ENCODE peak calls at places on chromosome 11, in five cellular contexts. N, Y, O, R and V are unnamed samples. For H3K4me1, the result is how much of the 10 kb centered on the place peaks cover.

GRCh38 chr11:114399903-114400221 is 449 bp downstream of the C11orf71 start:
- DNase-seq in N (no peak), Y (peak), O (no peak), R (no peak), V (peak)

GRCh38 chr11:8067567-8067928 is 13.5 kb upstream of the TUB start:
- DNase-seq in N (peak), Y (no peak), O (no peak), R (no peak), V (no peak)

GRCh38 chr11:6745465-6746015 is 26.2 kb downstream of the OR2AG2 start:
- DNase-seq in N (no peak), Y (peak), O (no peak), R (no peak), V (no peak)

GRCh38 chr11:62856333-62856910 is 17.0 kb upstream of the WDR74 start:
- DNase-seq in N (no peak), Y (no peak), O (no peak), R (no peak), V (no peak)

GRCh38 chr11:75035911-75036536 is 47.3 kb downstream of the NEU3 start:
- DNase-seq in N (no peak), Y (peak), O (no peak), R (no peak), V (no peak)

GRCh38 chr11:44604171-44604581 is 38.7 kb downstream of the CD82 start:
- DNase-seq in N (no peak), Y (no peak), O (no peak), R (no peak), V (no peak)

GRCh38 chr11:20276661-20277000 is 86.9 kb upstream of the HTATIP2 start:
- DNase-seq in N (no peak), Y (no peak), O (no peak), R (no peak), V (peak)

GRCh38 chr11:97993565-97993964 is 1027.2 kb upstream of the CNTN5 start:
- DNase-seq in N (no peak), Y (no peak), O (no peak), R (no peak), V (no peak)

GRCh38 chr11:114308689-114309089 is 12.5 kb downstream of the NNMT start:
- DNase-seq in N (no peak), Y (no peak), O (peak), R (no peak), V (no peak)

GRCh38 chr11:45108070-45109064 is 38.1 kb upstream of the PRDM11 start:
- DNase-seq in N (no peak), Y (peak), O (no peak), R (no peak), V (no peak)

GRCh38 chr11:63882555-63883242 is 34.3 kb downstream of the RCOR2 start:
- DNase-seq in N (peak), Y (no peak), O (no peak), R (peak), V (peak)

GRCh38 chr11:77215106-77215505 is 86.4 kb downstream of the GDPD4 start:
- DNase-seq in N (no peak), Y (no peak), O (no peak), R (no peak), V (no peak)

GRCh38 chr11:27281740-27282139 is 81.3 kb downstream of the CCDC34 start:
- DNase-seq in N (no peak), Y (no peak), O (no peak), R (no peak), V (no peak)

GRCh38 chr11:112715091-112715490 is 246.1 kb upstream of the NCAM1 start:
- DNase-seq in N (no peak), Y (no peak), O (no peak), R (no peak), V (no peak)

GRCh38 chr11:6443269-6444003 is 2.6 kb upstream of the HPX start:
- DNase-seq in N (peak), Y (peak), O (peak), R (peak), V (peak)

GRCh38 chr11:17121981-17122380 is 44.5 kb upstream of the RPS13 start:
- DNase-seq in N (no peak), Y (no peak), O (no peak), R (no peak), V (no peak)

GRCh38 chr11:17117262-17117661 is 39.8 kb upstream of the RPS13 start:
- DNase-seq in N (no peak), Y (no peak), O (no peak), R (no peak), V (no peak)

GRCh38 chr11:17116121-17116520 is 38.7 kb upstream of the RPS13 start:
- DNase-seq in N (no peak), Y (no peak), O (no peak), R (no peak), V (no peak)
- H3K4me1 ChIP-seq in N (under half), Y (under half), O (under half), R (under half), V (under half)

DNA sequence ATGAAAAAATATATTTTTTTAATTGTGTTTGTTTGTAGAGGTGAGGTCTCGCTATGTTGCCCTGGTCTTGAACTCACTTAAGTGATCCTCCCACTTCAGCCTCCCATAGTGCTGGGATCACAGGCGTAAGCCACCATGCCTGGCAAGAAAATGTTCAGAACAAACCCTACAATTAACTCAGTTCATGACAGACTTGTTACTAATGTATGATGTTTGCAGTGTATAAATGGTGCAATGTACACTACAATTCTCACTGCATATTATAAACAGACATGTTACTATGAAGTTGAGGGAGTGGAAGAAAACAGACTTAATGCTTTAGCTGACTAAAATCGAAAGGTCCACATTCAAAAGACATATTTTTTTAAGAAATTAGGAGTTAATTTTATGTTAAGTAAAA is 59.0 kb downstream of the SIK3 start:
- DNase-seq in N (no peak), Y (no peak), O (no peak), R (no peak), V (no peak)
- H3K4me1 ChIP-seq in N (half or more), Y (under half), O (under half), R (under half), V (under half)

DNA sequence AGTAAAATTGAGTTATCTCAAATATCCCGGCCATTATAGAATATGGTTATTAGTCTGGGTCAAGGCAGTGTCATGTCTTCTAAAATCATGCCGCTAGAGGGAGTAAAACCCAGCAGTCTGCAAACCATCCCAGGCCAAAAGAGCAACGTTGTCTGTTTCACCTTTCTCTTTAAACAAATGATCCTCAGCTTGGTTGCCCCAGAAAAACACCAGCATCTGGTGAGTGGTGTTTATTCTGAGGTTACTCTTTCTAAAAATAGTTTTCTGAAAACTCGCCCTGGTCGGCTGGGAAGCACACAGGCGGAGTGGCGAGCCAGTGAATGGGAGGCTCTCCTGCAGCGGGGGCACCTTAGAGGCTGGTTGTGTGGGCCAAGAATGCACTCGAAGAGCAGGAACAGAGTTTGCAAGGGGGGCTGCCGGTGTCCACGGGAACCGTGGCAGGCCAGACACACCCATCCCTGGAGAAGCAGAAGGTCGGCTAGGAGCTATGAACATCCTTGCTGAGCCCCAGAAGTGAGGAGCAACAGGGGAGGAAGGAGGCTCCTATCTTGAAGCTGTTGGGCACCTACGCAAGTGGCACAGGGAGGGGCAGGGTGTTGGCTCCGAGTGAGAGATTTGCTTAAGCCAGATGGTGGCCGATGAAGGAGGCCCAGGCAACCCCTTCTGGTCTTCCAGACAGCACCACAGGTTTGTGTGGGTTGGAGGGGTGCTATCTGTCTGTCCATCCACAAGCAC is 297.1 kb downstream of the ETS1 start:
- DNase-seq in N (peak), Y (peak), O (peak), R (peak), V (peak)
- H3K4me1 ChIP-seq in N (under half), Y (under half), O (under half), R (half or more), V (under half)

DNA sequence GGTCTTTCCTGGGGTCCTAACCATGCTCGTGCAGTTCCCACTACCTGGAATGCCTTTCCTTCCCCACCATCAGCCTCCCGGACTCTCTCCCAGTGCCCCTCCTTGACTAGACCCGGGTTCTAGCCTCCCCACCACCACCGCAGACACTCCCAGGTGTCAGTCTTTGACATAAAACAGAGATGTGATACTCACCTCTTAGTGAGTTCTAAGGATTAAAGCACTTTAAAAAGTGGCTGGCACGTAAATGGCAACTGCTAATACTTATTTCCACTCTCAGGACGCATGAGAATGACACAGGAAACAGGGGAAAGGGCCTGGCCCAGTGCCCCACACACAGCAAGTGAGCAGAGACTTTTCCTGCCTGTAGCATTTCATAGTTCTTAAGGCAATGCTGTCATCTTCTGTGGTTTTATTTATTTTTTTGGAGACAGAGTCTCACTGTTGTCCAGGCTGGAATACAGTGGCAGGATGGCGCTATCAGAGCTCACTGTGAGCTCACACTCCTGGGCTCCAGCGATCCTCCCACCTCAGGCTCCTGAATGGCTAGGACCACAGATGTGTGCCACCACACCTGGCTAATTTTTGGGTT is 1.9 kb upstream of the SLC25A45 start:
- DNase-seq in N (no peak), Y (no peak), O (peak), R (no peak), V (no peak)
- H3K4me1 ChIP-seq in N (half or more), Y (under half), O (under half), R (half or more), V (under half)

GRCh38 chr11:829946-830294 is 2.2 kb downstream of the CRACR2B start:
- DNase-seq in N (no peak), Y (no peak), O (no peak), R (no peak), V (no peak)
- H3K4me1 ChIP-seq in N (half or more), Y (under half), O (under half), R (half or more), V (half or more)